ENCODE peak calls at places on chromosomes 6 and 20, in four cellular contexts. W, D, U and S are unnamed samples. For H3K36me3, the result is how much of the 10 kb centered on the place peaks cover.

GRCh38 chr6:9657994-9658393 is 756.9 kb downstream of the TFAP2A start:
- DNase-seq in W (no peak), D (no peak), U (no peak), S (no peak)

GRCh38 chr6:131828080-131828479 is 20.3 kb downstream of the ENPP1 start:
- DNase-seq in W (no peak), D (no peak), U (peak), S (no peak)

GRCh38 chr20:36175475-36175995 is 21.0 kb downstream of the EPB41L1 start:
- DNase-seq in W (no peak), D (no peak), U (no peak), S (no peak)

GRCh38 chr6:126539022-126539421 is 199.1 kb downstream of the CENPW start:
- DNase-seq in W (no peak), D (no peak), U (no peak), S (no peak)

GRCh38 chr6:122869437-122870024 is 80.5 kb downstream of the SMPDL3A start:
- DNase-seq in W (no peak), D (peak), U (peak), S (no peak)

GRCh38 chr20:21202284-21202683 is 76.4 kb downstream of the KIZ start:
- DNase-seq in W (no peak), D (no peak), U (no peak), S (no peak)

GRCh38 chr20:23407770-23408467 is 13.4 kb downstream of the NAPB start:
- DNase-seq in W (no peak), D (no peak), U (no peak), S (no peak)

GRCh38 chr6:14459315-14459714 is 341.7 kb downstream of the CD83 start:
- DNase-seq in W (no peak), D (no peak), U (no peak), S (no peak)

GRCh38 chr20:19815553-19815991 is 57.5 kb downstream of the RIN2 start:
- DNase-seq in W (no peak), D (no peak), U (peak), S (no peak)

GRCh38 chr20:25288291-25289181 is 40.7 kb downstream of the PYGB start:
- DNase-seq in W (peak), D (peak), U (no peak), S (no peak)

DNA sequence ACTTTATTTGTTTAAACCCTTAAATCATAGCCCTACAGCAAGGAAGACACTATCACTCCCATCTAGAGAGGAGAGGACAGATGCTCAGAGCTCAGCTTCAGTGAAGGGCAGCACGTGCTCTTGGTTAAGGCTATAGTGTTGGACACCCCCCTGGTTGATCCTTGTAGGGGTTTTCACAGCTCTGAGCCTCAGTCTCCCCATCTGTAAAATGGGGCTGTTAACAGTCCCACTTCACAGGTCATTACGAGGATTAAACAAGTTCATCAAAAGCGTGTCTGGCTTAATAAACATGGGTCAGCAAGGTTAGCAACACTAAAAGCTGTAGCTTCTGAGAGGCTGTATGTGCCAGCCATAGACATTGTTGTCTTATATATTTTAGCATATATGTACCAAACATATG is 82.4 kb downstream of the NFATC2 start:
- DNase-seq in W (no peak), D (no peak), U (no peak), S (no peak)
- TF ChIP-seq CTCF in W (no peak), D (no peak), U (no peak), S (no peak)

GRCh38 chr20:61998343-61999121 is 67.1 kb downstream of the TAF4 start:
- DNase-seq in W (no peak), D (no peak), U (no peak), S (no peak)
- H3K36me3 ChIP-seq in W (half or more), D (under half), U (under half), S (half or more)

GRCh38 chr6:164347455-164347854 is 932.9 kb downstream of the QKI start:
- DNase-seq in W (no peak), D (no peak), U (no peak), S (no peak)
- TF ChIP-seq CTCF in W (no peak), D (no peak), U (no peak), S (no peak)

GRCh38 chr20:62195072-62195400 is 12.2 kb downstream of the MTG2 start:
- DNase-seq in W (no peak), D (no peak), U (no peak), S (no peak)
- H3K36me3 ChIP-seq in W (half or more), D (under half), U (under half), S (under half)

GRCh38 chr20:47521059-47521808 is 19.5 kb downstream of the NCOA3 start:
- DNase-seq in W (no peak), D (no peak), U (peak), S (no peak)
- TF ChIP-seq CTCF in W (no peak), D (no peak), U (peak), S (no peak)

GRCh38 chr20:38044685-38045084 is 11.1 kb downstream of the RPRD1B start:
- DNase-seq in W (no peak), D (no peak), U (no peak), S (no peak)

GRCh38 chr20:38046572-38046971 is 13.0 kb downstream of the RPRD1B start:
- DNase-seq in W (no peak), D (no peak), U (no peak), S (no peak)

GRCh38 chr20:38040276-38040675 is 6.7 kb downstream of the RPRD1B start:
- DNase-seq in W (no peak), D (no peak), U (no peak), S (no peak)

GRCh38 chr20:38043512-38044300 is 10.2 kb downstream of the RPRD1B start:
- DNase-seq in W (no peak), D (no peak), U (peak), S (no peak)
- H3K36me3 ChIP-seq in W (under half), D (under half), U (under half), S (half or more)

GRCh38 chr6:91480397-91480796 is 893.5 kb upstream of the MAP3K7 start:
- DNase-seq in W (no peak), D (no peak), U (no peak), S (no peak)
- TF ChIP-seq CTCF in W (no peak), D (no peak), U (no peak), S (no peak)

GRCh38 chr6:169666441-169666840 is 35.4 kb downstream of the WDR27 start:
- DNase-seq in W (no peak), D (no peak), U (no peak), S (no peak)

GRCh38 chr6:169669147-169669546 is 32.7 kb downstream of the WDR27 start:
- DNase-seq in W (no peak), D (no peak), U (no peak), S (no peak)

GRCh38 chr6:169667716-169668115 is 34.1 kb downstream of the WDR27 start:
- DNase-seq in W (no peak), D (no peak), U (no peak), S (no peak)

GRCh38 chr6:169669889-169670288 is 31.9 kb downstream of the WDR27 start:
- DNase-seq in W (no peak), D (no peak), U (no peak), S (no peak)

GRCh38 chr6:169668203-169668847 is 33.5 kb downstream of the WDR27 start:
- DNase-seq in W (no peak), D (no peak), U (no peak), S (no peak)
- H3K36me3 ChIP-seq in W (under half), D (under half), U (under half), S (under half)

GRCh38 chr6:336159-337114 is 44.1 kb downstream of the DUSP22 start:
- DNase-seq in W (peak), D (peak), U (no peak), S (no peak)
- TF ChIP-seq CTCF in W (no peak), D (no peak), U (no peak), S (no peak)

GRCh38 chr20:31536575-31536974 is 22.3 kb downstream of the HM13 start:
- DNase-seq in W (no peak), D (no peak), U (no peak), S (no peak)

GRCh38 chr20:31537116-31537858 is 23.0 kb downstream of the HM13 start:
- DNase-seq in W (no peak), D (no peak), U (no peak), S (no peak)

GRCh38 chr20:31537859-31538245 is 23.6 kb downstream of the HM13 start:
- DNase-seq in W (no peak), D (no peak), U (no peak), S (no peak)

GRCh38 chr20:31538327-31538726 is 24.1 kb downstream of the HM13 start:
- DNase-seq in W (no peak), D (no peak), U (no peak), S (no peak)

DNA sequence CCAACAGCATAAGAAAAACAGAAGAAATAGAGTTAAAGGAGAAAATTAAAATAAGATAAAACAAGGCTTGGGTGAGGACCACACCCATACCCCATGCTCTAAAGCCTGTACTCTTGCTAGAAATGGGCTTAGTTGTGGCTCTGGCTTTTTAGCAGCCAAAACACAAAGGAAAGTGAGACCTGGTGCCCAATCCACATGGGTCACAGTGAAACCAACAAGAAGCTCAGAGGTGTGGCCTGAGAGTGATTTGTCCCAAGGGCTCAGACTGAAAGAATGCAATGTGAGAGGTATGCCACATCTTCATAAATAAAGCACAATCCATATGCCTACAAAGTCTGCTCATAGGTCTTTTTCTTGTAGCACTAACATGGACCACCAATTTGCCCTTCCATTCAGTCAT is 21.1 kb downstream of the HM13 start:
- DNase-seq in W (no peak), D (no peak), U (no peak), S (no peak)
- H3K36me3 ChIP-seq in W (half or more), D (under half), U (under half), S (under half)